ENCODE peak calls at places on chromosomes 16 and 17, in eight cellular contexts. R, Q, A, U, L, W, P and H are unnamed samples.

GRCh38 chr17:57943140-57943539 is 12.1 kb downstream of the CUEDC1 start:
- DNase-seq in R (no peak), U (no peak), L (no peak), W (peak), P (no peak), Q (no peak), A (no peak), H (no peak)

GRCh38 chr16:65494080-65494479 is 372.2 kb upstream of the CDH11 start:
- DNase-seq in W (no peak), P (no peak), L (no peak), R (no peak), Q (no peak), U (no peak), A (no peak), H (no peak)

GRCh38 chr16:49455181-49455990 is 81.8 kb downstream of the C16orf78 start:
- DNase-seq in W (no peak), U (no peak), R (no peak), L (no peak), Q (peak), P (no peak), A (no peak), H (no peak)

GRCh38 chr17:74778960-74779359 is 2.8 kb upstream of the NAT9 start:
- DNase-seq in Q (no peak), U (peak), L (no peak), A (no peak), W (peak), R (no peak), P (no peak), H (no peak)

GRCh38 chr16:17078950-17079631 is 391.7 kb downstream of the XYLT1 start:
- DNase-seq in R (no peak), P (no peak), Q (no peak), W (no peak), A (no peak), L (no peak), U (no peak), H (no peak)

GRCh38 chr17:20121359-20122235 is 112.4 kb downstream of the SPECC1 start:
- DNase-seq in L (peak), W (no peak), R (peak), A (peak), U (peak), P (peak), Q (peak), H (peak)

GRCh38 chr16:81797443-81797842 is 18.4 kb downstream of the PLCG2 start:
- DNase-seq in L (no peak), W (no peak), Q (no peak), A (peak), U (no peak), R (no peak), P (no peak), H (no peak)

GRCh38 chr16:11398136-11398535 is 52.9 kb downstream of the RMI2 start:
- DNase-seq in L (no peak), U (no peak), R (no peak), Q (no peak), P (no peak), W (no peak), A (no peak), H (no peak)

GRCh38 chr16:29700253-29700987 is 21.4 kb downstream of the QPRT start:
- DNase-seq in L (peak), U (peak), P (peak), A (peak), R (peak), Q (peak), W (peak), H (peak)

GRCh38 chr16:29141586-29142324 is 156.9 kb downstream of the LAT start:
- DNase-seq in W (no peak), U (no peak), P (no peak), R (no peak), A (no peak), Q (no peak), L (no peak), H (no peak)

GRCh38 chr16:28504707-28505404 is 1.8 kb downstream of the IL27 start:
- DNase-seq in L (no peak), Q (no peak), W (peak), R (no peak), U (no peak), A (no peak), P (no peak), H (no peak)

GRCh38 chr16:8677481-8677880 is 3.1 kb downstream of the ABAT start:
- DNase-seq in U (no peak), R (no peak), Q (no peak), W (peak), P (no peak), L (no peak), A (no peak), H (no peak)

GRCh38 chr16:51034481-51035109 is 116.5 kb downstream of the SALL1 start:
- DNase-seq in A (no peak), Q (no peak), L (peak), R (no peak), W (no peak), U (no peak), P (no peak), H (no peak)

GRCh38 chr17:56939869-56940484 is 20.9 kb downstream of the COIL start:
- DNase-seq in U (peak), W (peak), A (peak), R (no peak), L (no peak), Q (no peak), P (peak), H (no peak)

GRCh38 chr17:34201225-34201624 is 53.9 kb upstream of the CCL2 start:
- DNase-seq in U (no peak), A (no peak), R (no peak), P (no peak), W (no peak), Q (no peak), L (no peak), H (no peak)

GRCh38 chr16:23362460-23363317 is 60.6 kb downstream of the SCNN1B start:
- DNase-seq in A (no peak), L (no peak), U (no peak), Q (no peak), R (no peak), P (no peak), W (peak), H (no peak)

GRCh38 chr16:30775381-30776099 is 11.5 kb downstream of the ZNF629 start:
- DNase-seq in W (peak), L (peak), R (peak), P (peak), Q (peak), A (peak), U (peak), H (peak)

GRCh38 chr16:70694517-70695218 is 8.8 kb upstream of the MTSS2 start:
- DNase-seq in W (no peak), R (no peak), A (no peak), P (no peak), U (no peak), Q (no peak), L (no peak), H (no peak)

GRCh38 chr16:14564323-14564722 is 65.7 kb downstream of the PARN start:
- DNase-seq in R (no peak), P (no peak), U (no peak), Q (no peak), A (no peak), L (peak), W (peak), H (no peak)

GRCh38 chr17:49739662-49740271 is 24.2 kb downstream of the FAM117A start:
- DNase-seq in A (peak), P (no peak), Q (no peak), R (peak), W (no peak), U (peak), L (peak), H (peak)

GRCh38 chr17:75983501-75984181 is 4.6 kb downstream of the TEN1 start:
- DNase-seq in W (peak), U (peak), Q (peak), A (no peak), L (no peak), R (no peak), P (no peak), H (no peak)

GRCh38 chr17:78316867-78317816 is 42.7 kb downstream of the SOCS3 start:
- DNase-seq in R (no peak), L (no peak), A (peak), U (peak), Q (peak), P (no peak), W (no peak), H (no peak)

GRCh38 chr17:28412131-28412530 is 6.1 kb upstream of the SLC46A1 start:
- DNase-seq in Q (no peak), A (no peak), U (no peak), R (no peak), P (no peak), W (no peak), L (no peak), H (no peak)

DNA sequence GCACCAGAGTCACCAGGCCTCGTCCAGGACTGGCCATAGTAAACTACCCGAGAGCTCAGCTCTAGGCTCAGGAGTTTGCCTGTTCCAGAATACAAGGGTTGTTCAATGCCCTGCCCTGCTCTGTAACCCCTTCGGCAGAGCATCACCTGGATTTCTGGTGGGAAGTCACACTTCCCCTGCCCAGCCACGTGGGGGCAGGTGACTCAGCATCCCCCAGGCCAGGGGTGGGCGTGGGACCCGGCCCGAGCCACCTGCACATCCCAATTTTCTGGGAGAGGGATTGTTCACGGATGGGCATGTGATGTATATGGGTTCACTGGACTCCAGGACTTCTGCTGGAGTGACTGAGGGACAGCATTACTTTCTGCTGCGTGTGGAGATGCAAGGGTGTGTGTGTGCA is 25.8 kb downstream of the COX4I1 start:
- DNase-seq in L (no peak), Q (peak), P (no peak), A (no peak), U (no peak), R (no peak), W (no peak), H (no peak)
- TF ChIP-seq CTCF in L (no peak), Q (peak), P (no peak), A (no peak), U (no peak), R (no peak), W (peak), H (no peak)

DNA sequence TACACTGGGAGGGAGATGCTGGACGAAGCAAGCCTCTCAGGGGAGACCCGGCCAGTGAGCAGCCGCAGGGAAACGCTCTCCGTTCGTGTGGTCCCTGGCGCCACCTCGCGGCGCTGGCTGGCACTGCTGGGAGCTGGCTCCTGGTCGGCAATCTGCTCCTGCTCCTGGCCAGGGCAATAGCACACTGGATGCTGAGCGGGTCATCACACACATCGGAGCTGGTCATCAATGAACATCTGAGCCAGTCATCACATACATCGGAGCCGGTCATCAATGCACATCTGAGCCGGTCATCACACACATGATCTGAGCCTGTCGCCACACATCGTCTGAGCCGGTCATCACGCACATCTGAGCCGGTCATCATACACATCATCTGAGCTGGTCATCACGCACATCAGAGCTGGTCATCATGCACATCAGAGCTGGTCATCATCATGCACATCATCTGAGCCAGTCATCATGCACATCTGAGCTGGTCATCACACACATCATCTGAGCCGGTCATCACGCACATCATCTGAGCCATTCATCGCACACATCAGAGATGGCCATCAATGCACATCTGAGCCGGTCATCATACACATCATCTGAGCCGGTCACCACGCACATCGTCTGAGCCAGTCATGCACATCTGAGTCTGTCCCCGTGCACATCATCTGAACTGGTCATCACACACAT is 217.4 kb downstream of the RBFOX3 start:
- DNase-seq in R (peak), U (peak), A (peak), Q (peak), W (no peak), L (peak), P (peak), H (peak)
- TF ChIP-seq CTCF in R (peak), U (peak), A (peak), Q (peak), W (peak), L (peak), P (peak), H (peak)

GRCh38 chr17:17221329-17221728 is 15.2 kb upstream of the PLD6 start:
- DNase-seq in P (no peak), W (no peak), R (no peak), U (no peak), A (no peak), L (no peak), Q (no peak), H (no peak)
- TF ChIP-seq CTCF in P (no peak), W (no peak), R (no peak), U (no peak), A (no peak), L (no peak), Q (no peak), H (no peak)

DNA sequence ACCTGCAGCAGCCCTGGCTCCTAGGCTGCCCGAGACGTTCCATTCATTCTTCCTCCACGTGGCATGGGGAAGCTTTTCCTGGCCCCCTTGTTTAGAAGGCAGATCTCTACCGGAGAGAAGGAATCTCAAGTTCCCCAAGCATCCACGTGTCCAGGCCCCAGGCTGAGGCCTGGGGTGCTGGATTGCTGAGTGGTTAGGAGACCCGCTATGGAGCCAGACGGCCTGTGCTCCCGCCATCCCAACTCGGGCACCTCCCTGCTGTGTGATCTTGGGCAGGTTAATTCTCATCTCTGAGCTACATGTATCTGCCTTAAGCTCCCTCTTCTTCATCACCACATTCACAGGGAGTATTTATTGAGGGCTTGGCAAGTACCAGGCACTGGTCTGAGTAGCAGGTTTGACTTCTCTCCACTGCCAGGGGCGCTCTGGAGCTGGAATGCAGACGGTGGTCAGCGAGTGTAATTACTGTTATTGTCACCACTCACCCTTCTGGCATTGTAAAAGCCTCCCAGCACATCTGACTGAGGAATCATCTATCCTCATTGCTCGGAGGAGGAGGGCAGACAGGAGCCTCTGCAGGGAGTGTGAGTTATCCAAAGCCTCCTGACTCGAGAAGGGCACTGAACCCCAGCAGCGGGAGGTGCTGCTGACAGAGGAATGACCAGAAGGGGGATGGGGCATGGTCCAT is 1.1 kb upstream of the ADGRG1 start:
- DNase-seq in A (no peak), R (no peak), P (peak), U (peak), Q (peak), L (no peak), W (peak), H (no peak)
- TF ChIP-seq CTCF in A (no peak), R (no peak), P (peak), U (peak), Q (peak), L (no peak), W (no peak), H (no peak)

GRCh38 chr16:64089697-64090096 is 1032.2 kb downstream of the CDH11 start:
- DNase-seq in U (peak), L (no peak), P (no peak), R (no peak), W (no peak), A (no peak), Q (peak), H (no peak)
- TF ChIP-seq CTCF in U (peak), L (peak), P (peak), R (peak), W (peak), A (no peak), Q (peak), H (no peak)

GRCh38 chr16:58243528-58244004 is 45.7 kb upstream of the CSNK2A2 start:
- DNase-seq in R (no peak), Q (peak), P (no peak), W (peak), A (peak), U (no peak), L (no peak), H (no peak)
- TF ChIP-seq CTCF in R (no peak), Q (peak), P (no peak), W (no peak), A (no peak), U (no peak), L (no peak), H (no peak)

DNA sequence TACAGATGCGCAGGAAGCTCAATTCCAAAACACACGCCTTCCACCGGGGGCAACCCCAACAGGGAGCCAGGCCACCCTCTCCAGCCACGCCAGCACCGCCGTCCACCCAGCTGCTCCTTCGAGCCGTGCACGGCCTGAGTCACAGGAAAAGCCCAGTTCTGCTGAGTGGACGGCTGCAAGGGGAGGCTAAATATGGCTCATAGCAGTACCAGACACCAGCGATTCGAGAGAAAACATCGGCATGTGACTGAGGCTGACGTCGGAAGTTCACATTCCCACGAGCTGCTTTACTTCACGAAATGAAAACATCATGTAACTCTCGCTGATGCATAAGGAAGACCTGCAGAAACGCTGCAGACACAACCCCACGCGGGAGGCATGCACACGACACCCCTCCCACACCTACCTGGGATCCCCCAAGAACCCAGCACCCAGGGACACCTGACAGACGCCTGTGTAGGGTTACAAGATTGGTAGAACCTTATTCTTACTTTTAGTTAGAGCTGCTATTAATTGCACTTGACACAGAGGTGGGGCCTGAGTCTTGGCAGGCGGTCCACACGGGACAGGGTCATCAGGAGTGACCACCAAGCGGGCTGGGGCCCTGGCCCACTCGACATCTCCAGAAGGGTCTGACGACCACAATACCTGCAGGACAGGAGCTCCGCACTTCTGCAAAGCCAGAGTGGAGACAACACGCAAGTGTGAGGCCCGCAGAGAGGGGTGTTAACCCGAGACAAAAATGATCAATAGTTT is 116.8 kb downstream of the ANKRD11 start:
- DNase-seq in R (no peak), P (no peak), U (peak), A (no peak), L (peak), Q (no peak), W (no peak), H (no peak)
- TF ChIP-seq CTCF in R (no peak), P (no peak), U (no peak), A (no peak), L (no peak), Q (no peak), W (no peak), H (no peak)